ENCODE peak calls at places on chromosomes 11 and 22, in nine cellular contexts. H, R, I, Y, M, X, U, E and Q are unnamed samples.

GRCh38 chr11:76172583-76172982 is 33.7 kb downstream of the WNT11 start:
- DNase-seq in H (no peak), R (peak; percentile 62), I (no peak), Y (no peak), M (no peak), X (no peak), U (no peak), E (peak; percentile 85), Q (no peak)

GRCh38 chr11:73426184-73426845 is 50.1 kb downstream of the RELT start:
- DNase-seq in H (no peak), R (no peak), I (no peak), Y (no peak), M (no peak), X (no peak), U (no peak), E (no peak), Q (no peak)

GRCh38 chr11:10114593-10115404 is 179.2 kb downstream of the SBF2 start:
- DNase-seq in H (no peak), R (no peak), I (no peak), Y (no peak), M (no peak), X (no peak), U (no peak), E (no peak), Q (no peak)

GRCh38 chr11:84719935-84720577 is 907.1 kb downstream of the DLG2 start:
- DNase-seq in H (no peak), R (peak; percentile 59), I (no peak), Y (no peak), M (no peak), X (peak; percentile 63), U (peak; percentile 31), E (peak; percentile 16), Q (no peak)

GRCh38 chr11:113806403-113806802 is 26.8 kb downstream of the CLDN25 start:
- DNase-seq in H (no peak), R (peak; percentile 30), I (no peak), Y (no peak), M (no peak), X (peak; percentile 73), U (no peak), E (peak; percentile 73), Q (peak; percentile 2)

GRCh38 chr11:2770556-2771301 is 70.9 kb upstream of the KCNQ1OT1 start:
- DNase-seq in H (peak; percentile 30), R (no peak), I (no peak), Y (no peak), M (peak; percentile 5), X (peak; percentile 6), U (peak; percentile 21), E (no peak), Q (no peak)

GRCh38 chr11:34339149-34340064 is 18.4 kb downstream of the ABTB2 start:
- DNase-seq in H (no peak), R (no peak), I (no peak), Y (no peak), M (no peak), X (no peak), U (peak; percentile 54), E (peak; percentile 80), Q (no peak)

GRCh38 chr11:70297341-70297740 is 26.9 kb downstream of the PPFIA1 start:
- DNase-seq in H (no peak), R (no peak), I (no peak), Y (no peak), M (no peak), X (no peak), U (no peak), E (no peak), Q (no peak)

GRCh38 chr11:10305262-10305963 is 540 bp downstream of the ADM start:
- DNase-seq in H (peak; percentile 68), R (peak; percentile 61), I (no peak), Y (no peak), M (no peak), X (no peak), U (peak; percentile 77), E (peak; percentile 75), Q (no peak)

GRCh38 chr11:118910309-118911112 is 15.2 kb downstream of the BCL9L start:
- DNase-seq in H (peak; percentile 71), R (peak; percentile 76), I (no peak), Y (no peak), M (peak; percentile 60), X (peak; percentile 48), U (peak; percentile 87), E (no peak), Q (peak; percentile 64)

GRCh38 chr22:36662981-36663380 is 40.6 kb downstream of the CACNG2 start:
- DNase-seq in H (no peak), R (no peak), I (no peak), Y (no peak), M (no peak), X (no peak), U (no peak), E (no peak), Q (no peak)

GRCh38 chr11:74253361-74253760 is 58.1 kb downstream of the P4HA3 start:
- DNase-seq in H (no peak), R (no peak), I (no peak), Y (no peak), M (no peak), X (no peak), U (no peak), E (no peak), Q (no peak)

GRCh38 chr22:37571258-37571991 is 8.5 kb downstream of the LGALS2 start:
- DNase-seq in H (no peak), R (no peak), I (no peak), Y (no peak), M (no peak), X (no peak), U (no peak), E (no peak), Q (peak; percentile 51)

GRCh38 chr11:57458060-57458409 is 2.3 kb upstream of the RTN4RL2 start:
- DNase-seq in H (no peak), R (no peak), I (no peak), Y (no peak), M (peak; percentile 19), X (no peak), U (no peak), E (peak; percentile 85), Q (no peak)

GRCh38 chr11:134607963-134608750 is 196.1 kb upstream of the B3GAT1 start:
- DNase-seq in H (no peak), R (no peak), I (no peak), Y (no peak), M (no peak), X (no peak), U (no peak), E (no peak), Q (no peak)

GRCh38 chr22:17098379-17098819 is 13.6 kb downstream of the IL17RA start:
- DNase-seq in H (no peak), R (no peak), I (no peak), Y (no peak), M (no peak), X (no peak), U (peak; percentile 65), E (no peak), Q (no peak)

GRCh38 chr22:43666511-43666910 is 145.6 kb downstream of the EFCAB6 start:
- DNase-seq in H (no peak), R (no peak), I (no peak), Y (no peak), M (no peak), X (no peak), U (no peak), E (no peak), Q (no peak)

GRCh38 chr11:208917-209260 is 1.4 kb downstream of the RIC8A start:
- DNase-seq in H (no peak), R (no peak), I (no peak), Y (no peak), M (no peak), X (no peak), U (no peak), E (peak; percentile 31), Q (no peak)

GRCh38 chr22:37063436-37064420 is 12.2 kb downstream of the KCTD17 start:
- DNase-seq in H (no peak), R (no peak), I (peak; percentile 21), Y (no peak), M (no peak), X (no peak), U (no peak), E (peak; percentile 83), Q (no peak)

GRCh38 chr11:64863381-64864060 is 14.9 kb downstream of the EHD1 start:
- DNase-seq in H (no peak), R (no peak), I (no peak), Y (no peak), M (no peak), X (no peak), U (no peak), E (peak; percentile 26), Q (no peak)

GRCh38 chr22:35381424-35381772 is 502 bp downstream of the HMOX1 start:
- DNase-seq in H (no peak), R (no peak), I (no peak), Y (no peak), M (no peak), X (no peak), U (no peak), E (no peak), Q (no peak)

GRCh38 chr22:25817092-25817943 is 75.3 kb downstream of the MYO18B start:
- DNase-seq in H (no peak), R (no peak), I (no peak), Y (no peak), M (no peak), X (no peak), U (no peak), E (no peak), Q (no peak)

GRCh38 chr22:29816539-29816938 is 21.5 kb downstream of the ASCC2 start:
- DNase-seq in H (no peak), R (no peak), I (no peak), Y (no peak), M (no peak), X (no peak), U (no peak), E (no peak), Q (no peak)